ENCODE peak calls at places on chromosome 21, in seven cellular contexts. One of them, this sample, is unnamed.

GRCh38 chr21:45574081-45574501 is 31.9 kb upstream of the SLC19A1 start:
- DNase-seq in fibroblast of lung: no peak
- DNase-seq in H1: no peak
- DNase-seq in AG09319: no peak
- DNase-seq in kidney epithelial cell: no peak
- DNase-seq in GM06990: no peak
- DNase-seq in AG04449: no peak
- DNase-seq in this sample: no peak

GRCh38 chr21:41616063-41616591 is 108.2 kb upstream of the TMPRSS2 start:
- DNase-seq in GM06990: no peak
- DNase-seq in AG04449: peak
- DNase-seq in fibroblast of lung: peak
- DNase-seq in AG09319: peak
- DNase-seq in kidney epithelial cell: no peak
- DNase-seq in H1: no peak
- DNase-seq in this sample: no peak

GRCh38 chr21:42002421-42002958 is 7.7 kb downstream of the ZBTB21 start:
- DNase-seq in AG04449: peak
- DNase-seq in GM06990: peak
- DNase-seq in AG09319: peak
- DNase-seq in kidney epithelial cell: peak
- DNase-seq in H1: no peak
- DNase-seq in fibroblast of lung: peak
- DNase-seq in this sample: no peak

GRCh38 chr21:44724926-44725325 is 13.6 kb upstream of the TSPEAR start:
- DNase-seq in H1: no peak
- DNase-seq in kidney epithelial cell: no peak
- DNase-seq in GM06990: no peak
- DNase-seq in fibroblast of lung: no peak
- DNase-seq in AG09319: no peak
- DNase-seq in AG04449: no peak
- DNase-seq in this sample: no peak

GRCh38 chr21:36706951-36707762 is 8.2 kb downstream of the SIM2 start:
- DNase-seq in AG04449: no peak
- DNase-seq in H1: peak
- DNase-seq in kidney epithelial cell: no peak
- DNase-seq in GM06990: no peak
- DNase-seq in fibroblast of lung: no peak
- DNase-seq in AG09319: no peak
- DNase-seq in this sample: no peak

GRCh38 chr21:33109574-33110339 is 39.8 kb downstream of the OLIG1 start:
- DNase-seq in AG09319: no peak
- DNase-seq in H1: peak
- DNase-seq in kidney epithelial cell: no peak
- DNase-seq in GM06990: no peak
- DNase-seq in AG04449: no peak
- DNase-seq in fibroblast of lung: no peak
- DNase-seq in this sample: peak

GRCh38 chr21:26460621-26461020 is 112.5 kb downstream of the CYYR1 start:
- DNase-seq in fibroblast of lung: no peak
- DNase-seq in GM06990: no peak
- DNase-seq in kidney epithelial cell: no peak
- DNase-seq in AG04449: no peak
- DNase-seq in H1: no peak
- DNase-seq in AG09319: no peak
- DNase-seq in this sample: no peak

GRCh38 chr21:45410151-45410864 is 5.3 kb downstream of the COL18A1 start:
- DNase-seq in H1: no peak
- DNase-seq in GM06990: no peak
- DNase-seq in kidney epithelial cell: no peak
- DNase-seq in fibroblast of lung: peak
- DNase-seq in AG04449: no peak
- DNase-seq in AG09319: no peak
- DNase-seq in this sample: no peak

GRCh38 chr21:43574741-43575465 is 84.4 kb downstream of the HSF2BP start:
- DNase-seq in H1: no peak
- DNase-seq in kidney epithelial cell: no peak
- DNase-seq in GM06990: no peak
- DNase-seq in fibroblast of lung: no peak
- DNase-seq in AG09319: no peak
- DNase-seq in AG04449: no peak
- DNase-seq in this sample: no peak

GRCh38 chr21:42147386-42148020 is 71.4 kb upstream of the ABCG1 start:
- DNase-seq in H1: no peak
- DNase-seq in fibroblast of lung: no peak
- DNase-seq in AG04449: no peak
- DNase-seq in AG09319: no peak
- DNase-seq in kidney epithelial cell: no peak
- DNase-seq in GM06990: no peak
- DNase-seq in this sample: no peak

GRCh38 chr21:26844258-26845065 is 747 bp downstream of the ADAMTS1 start:
- DNase-seq in H1: peak
- DNase-seq in AG04449: no peak
- DNase-seq in kidney epithelial cell: no peak
- DNase-seq in AG09319: no peak
- DNase-seq in fibroblast of lung: peak
- DNase-seq in GM06990: no peak
- DNase-seq in this sample: peak

GRCh38 chr21:45541221-45542039 is 810 bp downstream of the SLC19A1 start:
- DNase-seq in fibroblast of lung: peak
- DNase-seq in AG04449: no peak
- DNase-seq in AG09319: no peak
- DNase-seq in H1: peak
- DNase-seq in GM06990: peak
- DNase-seq in kidney epithelial cell: no peak
- DNase-seq in this sample: no peak

GRCh38 chr21:29238967-29239289 is 59.8 kb upstream of the BACH1 start:
- DNase-seq in fibroblast of lung: peak
- DNase-seq in H1: no peak
- DNase-seq in AG09319: no peak
- DNase-seq in kidney epithelial cell: no peak
- DNase-seq in AG04449: peak
- DNase-seq in GM06990: no peak
- DNase-seq in this sample: no peak

GRCh38 chr21:46077674-46078101 is 20.2 kb upstream of the COL6A2 start:
- DNase-seq in H1: no peak
- DNase-seq in fibroblast of lung: no peak
- DNase-seq in GM06990: no peak
- DNase-seq in AG09319: no peak
- DNase-seq in kidney epithelial cell: no peak
- DNase-seq in AG04449: no peak
- DNase-seq in this sample: no peak

GRCh38 chr21:45974073-45975016 is 7.2 kb upstream of the COL6A1 start:
- DNase-seq in H1: peak
- DNase-seq in fibroblast of lung: peak
- DNase-seq in AG04449: no peak
- DNase-seq in kidney epithelial cell: no peak
- DNase-seq in GM06990: no peak
- DNase-seq in AG09319: no peak
- DNase-seq in this sample: no peak

GRCh38 chr21:41825216-41825615 is 53.9 kb downstream of the PRDM15 start:
- DNase-seq in GM06990: no peak
- DNase-seq in H1: no peak
- DNase-seq in AG09319: no peak
- DNase-seq in kidney epithelial cell: no peak
- DNase-seq in AG04449: no peak
- DNase-seq in fibroblast of lung: no peak
- DNase-seq in this sample: no peak

GRCh38 chr21:29184047-29184446 is 53.6 kb downstream of the MAP3K7CL start:
- DNase-seq in GM06990: no peak
- DNase-seq in H1: no peak
- DNase-seq in AG04449: no peak
- DNase-seq in fibroblast of lung: no peak
- DNase-seq in AG09319: no peak
- DNase-seq in kidney epithelial cell: no peak
- DNase-seq in this sample: no peak

GRCh38 chr21:35051287-35051818 is 2.3 kb upstream of the RUNX1 start:
- DNase-seq in fibroblast of lung: peak
- DNase-seq in H1: peak
- DNase-seq in AG09319: peak
- DNase-seq in AG04449: no peak
- DNase-seq in kidney epithelial cell: no peak
- DNase-seq in GM06990: peak
- DNase-seq in this sample: peak

GRCh38 chr21:35057428-35057827 is 8.3 kb upstream of the RUNX1 start:
- DNase-seq in fibroblast of lung: no peak
- DNase-seq in H1: no peak
- DNase-seq in GM06990: no peak
- DNase-seq in AG04449: no peak
- DNase-seq in kidney epithelial cell: no peak
- DNase-seq in AG09319: no peak
- DNase-seq in this sample: no peak

GRCh38 chr21:35050348-35051286 is 1.5 kb upstream of the RUNX1 start:
- DNase-seq in fibroblast of lung: peak
- DNase-seq in H1: no peak
- DNase-seq in GM06990: peak
- DNase-seq in kidney epithelial cell: no peak
- DNase-seq in AG09319: no peak
- DNase-seq in AG04449: no peak
- DNase-seq in this sample: no peak

GRCh38 chr21:35052786-35053185 is 3.7 kb upstream of the RUNX1 start:
- DNase-seq in AG09319: no peak
- DNase-seq in kidney epithelial cell: no peak
- DNase-seq in H1: no peak
- DNase-seq in GM06990: no peak
- DNase-seq in AG04449: no peak
- DNase-seq in fibroblast of lung: no peak
- DNase-seq in this sample: no peak

GRCh38 chr21:35053356-35054096 is 4.4 kb upstream of the RUNX1 start:
- DNase-seq in H1: no peak
- DNase-seq in fibroblast of lung: peak
- DNase-seq in kidney epithelial cell: no peak
- DNase-seq in AG09319: no peak
- DNase-seq in AG04449: no peak
- DNase-seq in GM06990: no peak
- DNase-seq in this sample: peak
- TF ChIP-seq CTCF in H1: no peak
- TF ChIP-seq CTCF in fibroblast of lung: no peak
- TF ChIP-seq CTCF in kidney epithelial cell: no peak
- TF ChIP-seq CTCF in AG09319: peak
- TF ChIP-seq CTCF in AG04449: no peak
- TF ChIP-seq CTCF in GM06990: no peak
- TF ChIP-seq CTCF in this sample: no peak

GRCh38 chr21:15795533-15795932 is 65.8 kb downstream of the USP25 start:
- DNase-seq in AG04449: no peak
- DNase-seq in kidney epithelial cell: no peak
- DNase-seq in GM06990: no peak
- DNase-seq in fibroblast of lung: no peak
- DNase-seq in H1: no peak
- DNase-seq in AG09319: no peak
- DNase-seq in this sample: no peak

GRCh38 chr21:15797577-15798363 is 68.0 kb downstream of the USP25 start:
- DNase-seq in kidney epithelial cell: no peak
- DNase-seq in AG04449: no peak
- DNase-seq in AG09319: no peak
- DNase-seq in GM06990: no peak
- DNase-seq in H1: no peak
- DNase-seq in fibroblast of lung: peak
- DNase-seq in this sample: no peak

GRCh38 chr21:15793109-15793508 is 63.3 kb downstream of the USP25 start:
- DNase-seq in kidney epithelial cell: no peak
- DNase-seq in AG09319: no peak
- DNase-seq in GM06990: no peak
- DNase-seq in fibroblast of lung: no peak
- DNase-seq in AG04449: no peak
- DNase-seq in H1: no peak
- DNase-seq in this sample: no peak

GRCh38 chr21:15793547-15794235 is 63.9 kb downstream of the USP25 start:
- DNase-seq in GM06990: no peak
- DNase-seq in fibroblast of lung: no peak
- DNase-seq in H1: no peak
- DNase-seq in kidney epithelial cell: no peak
- DNase-seq in AG09319: no peak
- DNase-seq in AG04449: no peak
- DNase-seq in this sample: no peak

GRCh38 chr21:15794277-15794912 is 64.6 kb downstream of the USP25 start:
- DNase-seq in H1: no peak
- DNase-seq in AG04449: no peak
- DNase-seq in kidney epithelial cell: no peak
- DNase-seq in fibroblast of lung: no peak
- DNase-seq in AG09319: no peak
- DNase-seq in GM06990: no peak
- DNase-seq in this sample: no peak
- TF ChIP-seq CTCF in H1: no peak
- TF ChIP-seq CTCF in AG04449: no peak
- TF ChIP-seq CTCF in kidney epithelial cell: no peak
- TF ChIP-seq CTCF in fibroblast of lung: no peak
- TF ChIP-seq CTCF in AG09319: no peak
- TF ChIP-seq CTCF in GM06990: no peak
- TF ChIP-seq CTCF in this sample: no peak

GRCh38 chr21:31927872-31928476 is 55.2 kb downstream of the HUNK start:
- DNase-seq in GM06990: no peak
- DNase-seq in fibroblast of lung: peak
- DNase-seq in H1: no peak
- DNase-seq in AG09319: no peak
- DNase-seq in AG04449: no peak
- DNase-seq in kidney epithelial cell: no peak
- DNase-seq in this sample: no peak
- TF ChIP-seq CTCF in GM06990: no peak
- TF ChIP-seq CTCF in fibroblast of lung: no peak
- TF ChIP-seq CTCF in H1: no peak
- TF ChIP-seq CTCF in AG09319: no peak
- TF ChIP-seq CTCF in AG04449: no peak
- TF ChIP-seq CTCF in kidney epithelial cell: no peak
- TF ChIP-seq CTCF in this sample: no peak

DNA sequence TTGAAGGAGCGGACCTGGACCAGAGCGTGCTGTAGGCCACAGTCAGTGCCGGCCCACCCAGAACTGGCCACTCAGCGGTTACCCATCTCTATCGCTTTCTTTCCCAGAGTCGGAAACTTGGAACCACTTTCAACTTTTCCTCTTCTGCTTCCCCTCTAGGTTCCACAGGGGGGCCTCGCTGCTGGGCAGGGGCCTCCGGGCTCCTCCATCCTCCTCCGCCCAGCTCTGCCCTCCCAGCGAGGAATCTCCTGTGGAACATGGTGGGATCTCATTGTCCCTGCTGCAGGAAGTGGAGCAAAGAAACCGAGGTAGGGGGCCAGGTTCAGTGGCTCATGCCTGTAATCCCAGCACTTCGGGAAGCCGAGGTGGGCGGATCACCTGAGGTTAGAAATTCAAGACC is 139.2 kb downstream of the ETS2 start:
- DNase-seq in H1: peak
- DNase-seq in AG09319: no peak
- DNase-seq in GM06990: no peak
- DNase-seq in fibroblast of lung: no peak
- DNase-seq in kidney epithelial cell: no peak
- DNase-seq in AG04449: no peak
- DNase-seq in this sample: peak
- TF ChIP-seq CTCF in H1: peak
- TF ChIP-seq CTCF in AG09319: no peak
- TF ChIP-seq CTCF in GM06990: no peak
- TF ChIP-seq CTCF in fibroblast of lung: peak
- TF ChIP-seq CTCF in kidney epithelial cell: no peak
- TF ChIP-seq CTCF in AG04449: no peak
- TF ChIP-seq CTCF in this sample: no peak

GRCh38 chr21:14560555-14560954 is 14.4 kb upstream of the SAMSN1 start:
- DNase-seq in fibroblast of lung: no peak
- DNase-seq in GM06990: no peak
- DNase-seq in AG09319: no peak
- DNase-seq in H1: no peak
- DNase-seq in kidney epithelial cell: no peak
- DNase-seq in AG04449: no peak
- DNase-seq in this sample: no peak
- TF ChIP-seq CTCF in fibroblast of lung: no peak
- TF ChIP-seq CTCF in GM06990: no peak
- TF ChIP-seq CTCF in AG09319: no peak
- TF ChIP-seq CTCF in H1: no peak
- TF ChIP-seq CTCF in kidney epithelial cell: no peak
- TF ChIP-seq CTCF in AG04449: no peak
- TF ChIP-seq CTCF in this sample: no peak

This sample was measured in neural crest cell.